ENCODE peak calls at places on chromosome 11, in nine cellular contexts. W, Y, V, Q, K, H, J, A and O are unnamed samples.

GRCh38 chr11:67312187-67313021 is 9.1 kb downstream of the SSH3 start:
- DNase-seq in W (no peak), Y (no peak), V (peak), Q (no peak), K (peak), H (no peak), J (no peak), A (no peak), O (no peak)

GRCh38 chr11:87459351-87459750 is 421.6 kb downstream of the TMEM135 start:
- DNase-seq in W (no peak), Y (no peak), V (no peak), Q (no peak), K (no peak), H (no peak), J (no peak), A (no peak), O (no peak)

GRCh38 chr11:69803022-69803421 is 16.2 kb downstream of the FGF3 start:
- DNase-seq in W (no peak), Y (no peak), V (no peak), Q (no peak), K (no peak), H (no peak), J (no peak), A (no peak), O (no peak)

GRCh38 chr11:47516984-47517853 is 35.7 kb downstream of the CELF1 start:
- DNase-seq in W (no peak), Y (no peak), V (no peak), Q (no peak), K (no peak), H (no peak), J (no peak), A (no peak), O (no peak)

GRCh38 chr11:123249354-123249753 is 54.3 kb upstream of the CLMP start:
- DNase-seq in W (no peak), Y (peak), V (no peak), Q (no peak), K (no peak), H (no peak), J (peak), A (peak), O (peak)

GRCh38 chr11:75013051-75013450 is 24.3 kb downstream of the NEU3 start:
- DNase-seq in W (no peak), Y (no peak), V (no peak), Q (no peak), K (no peak), H (no peak), J (peak), A (no peak), O (peak)

GRCh38 chr11:95067828-95068244 is 1.1 kb downstream of the SRSF8 start:
- DNase-seq in W (peak), Y (no peak), V (no peak), Q (peak), K (peak), H (no peak), J (no peak), A (no peak), O (no peak)

GRCh38 chr11:12678991-12679390 is 4.8 kb downstream of the TEAD1 start:
- DNase-seq in W (no peak), Y (no peak), V (no peak), Q (no peak), K (no peak), H (no peak), J (no peak), A (no peak), O (no peak)

GRCh38 chr11:124402326-124402922 is 3.6 kb upstream of the OR8B3 start:
- DNase-seq in W (peak), Y (peak), V (peak), Q (peak), K (no peak), H (peak), J (peak), A (peak), O (peak)

GRCh38 chr11:111846063-111846462 is 25.3 kb downstream of the ALG9 start:
- DNase-seq in W (peak), Y (no peak), V (no peak), Q (no peak), K (no peak), H (no peak), J (peak), A (no peak), O (peak)

GRCh38 chr11:33182246-33182878 is 21.1 kb upstream of the CSTF3 start:
- DNase-seq in W (no peak), Y (no peak), V (no peak), Q (no peak), K (no peak), H (no peak), J (no peak), A (no peak), O (no peak)

GRCh38 chr11:67027483-67027930 is 4.6 kb downstream of the SYT12 start:
- DNase-seq in W (no peak), Y (no peak), V (peak), Q (no peak), K (no peak), H (no peak), J (no peak), A (no peak), O (no peak)

GRCh38 chr11:121968638-121969037 is 147.4 kb downstream of the BLID start:
- DNase-seq in W (no peak), Y (no peak), V (no peak), Q (no peak), K (no peak), H (no peak), J (peak), A (no peak), O (no peak)

GRCh38 chr11:12765428-12765827 is 91.2 kb downstream of the TEAD1 start:
- DNase-seq in W (no peak), Y (peak), V (no peak), Q (no peak), K (no peak), H (no peak), J (no peak), A (no peak), O (peak)

GRCh38 chr11:2406476-2406875 is 5.9 kb downstream of the TSSC4 start:
- DNase-seq in W (no peak), Y (no peak), V (no peak), Q (no peak), K (no peak), H (no peak), J (no peak), A (no peak), O (no peak)

GRCh38 chr11:70278994-70279393 is 8.5 kb downstream of the PPFIA1 start:
- DNase-seq in W (no peak), Y (no peak), V (no peak), Q (no peak), K (no peak), H (no peak), J (no peak), A (no peak), O (no peak)

GRCh38 chr11:115197031-115197430 is 307.2 kb downstream of the CADM1 start:
- DNase-seq in W (no peak), Y (no peak), V (no peak), Q (no peak), K (no peak), H (no peak), J (no peak), A (no peak), O (no peak)

GRCh38 chr11:62444271-62444833 is 25.5 kb downstream of the SCGB1A1 start:
- DNase-seq in W (peak), Y (peak), V (no peak), Q (no peak), K (no peak), H (peak), J (peak), A (no peak), O (peak)

GRCh38 chr11:122795281-122795680 is 43.0 kb upstream of the CRTAM start:
- DNase-seq in W (no peak), Y (no peak), V (no peak), Q (no peak), K (no peak), H (no peak), J (no peak), A (no peak), O (no peak)

GRCh38 chr11:117586392-117586791 is 210.6 kb downstream of the DSCAML1 start:
- DNase-seq in W (no peak), Y (no peak), V (no peak), Q (no peak), K (no peak), H (no peak), J (no peak), A (no peak), O (no peak)

GRCh38 chr11:132563050-132563449 is 969.3 kb downstream of the OPCML start:
- DNase-seq in W (no peak), Y (no peak), V (no peak), Q (no peak), K (no peak), H (no peak), J (no peak), A (no peak), O (no peak)

GRCh38 chr11:8480858-8481257 is 113.2 kb downstream of the STK33 start:
- DNase-seq in W (no peak), Y (no peak), V (no peak), Q (no peak), K (no peak), H (no peak), J (peak), A (no peak), O (no peak)

GRCh38 chr11:74776546-74776945 is 27.9 kb downstream of the RNF169 start:
- DNase-seq in W (no peak), Y (no peak), V (no peak), Q (no peak), K (no peak), H (no peak), J (no peak), A (no peak), O (no peak)